ENCODE peak calls at places on chromosomes 11 and 22, in ten cellular contexts. Y is PC-3, F is HCT116, U is SJSA1, T is psoas muscle, W is IMR-90, Z is ascending aorta, M is testis, K is pancreas, Q is left ventricle myocardium inferior. R is an unnamed sample.

GRCh38 chr22:36026741-36027140 is 1.9 kb downstream of the RBFOX2 start:
- DNase-seq in Q (no peak), U (peak; percentile 54), T (no peak), K (no peak), Z (peak; percentile 28), Y (peak; percentile 30), W (peak; percentile 60), F (no peak), M (peak; percentile 21), R (no peak)

GRCh38 chr22:35376728-35377472 is 4.0 kb upstream of the HMOX1 start:
- DNase-seq in T (peak; percentile 92), U (peak; percentile 97), F (peak; percentile 83), Z (peak; percentile 98), K (peak; percentile 75), Y (peak; percentile 94), W (peak; percentile 99), Q (peak; percentile 89), M (peak; percentile 95), R (peak; percentile 95)

GRCh38 chr11:35946766-35947165 is 2.9 kb downstream of the LDLRAD3 start:
- DNase-seq in F (no peak), U (no peak), M (no peak), W (no peak), Q (no peak), T (no peak), Z (no peak), Y (no peak), K (no peak), R (no peak)

GRCh38 chr11:131584694-131585592 is 214.5 kb downstream of the NTM start:
- DNase-seq in T (no peak), M (peak; percentile 28), K (no peak), Y (no peak), U (no peak), Z (no peak), W (no peak), Q (peak; percentile 15), F (no peak), R (no peak)

GRCh38 chr11:19025799-19026406 is 34.6 kb downstream of the MRGPRX2 start:
- DNase-seq in K (no peak), M (no peak), T (no peak), Q (no peak), Z (no peak), U (no peak), F (no peak), W (peak; percentile 1), Y (peak; percentile 9), R (no peak)

GRCh38 chr11:61701298-61701993 is 21.3 kb downstream of the DAGLA start:
- DNase-seq in W (peak; percentile 16), U (no peak), F (peak; percentile 22), K (no peak), Q (no peak), Y (peak; percentile 38), M (peak; percentile 25), T (no peak), Z (no peak), R (no peak)

GRCh38 chr22:49502126-49502826 is 325.4 kb downstream of the BRD1 start:
- DNase-seq in Y (peak; percentile 78), Z (no peak), T (no peak), F (peak; percentile 68), U (no peak), Q (no peak), K (no peak), M (no peak), W (no peak), R (no peak)

GRCh38 chr11:12076840-12077534 is 33.4 kb upstream of the MICAL2 start:
- DNase-seq in U (peak; percentile 19), K (no peak), W (no peak), Y (no peak), M (no peak), F (no peak), Q (no peak), Z (peak; percentile 78), T (no peak), R (no peak)

GRCh38 chr22:30222321-30222720 is 24.2 kb downstream of the LIF start:
- DNase-seq in Z (no peak), Y (no peak), M (no peak), Q (no peak), W (no peak), T (no peak), F (no peak), K (no peak), U (no peak), R (no peak)

GRCh38 chr22:41929158-41929896 is 2.7 kb upstream of the TNFRSF13C start:
- DNase-seq in F (no peak), Y (no peak), Q (no peak), U (no peak), Z (no peak), K (no peak), M (no peak), W (no peak), T (no peak), R (no peak)

GRCh38 chr11:94525933-94526332 is 13.7 kb downstream of the C11orf97 start:
- DNase-seq in U (peak; percentile 27), F (no peak), M (peak; percentile 89), Q (peak; percentile 66), Y (peak; percentile 48), T (peak; percentile 40), K (peak; percentile 80), Z (peak; percentile 76), W (peak; percentile 74), R (no peak)

GRCh38 chr11:83367745-83368144 is 81.6 kb upstream of the CCDC90B start:
- DNase-seq in Z (no peak), K (no peak), T (no peak), M (no peak), Q (no peak), W (no peak), Y (no peak), F (no peak), U (no peak), R (no peak)

GRCh38 chr11:36141595-36141994 is 147.6 kb downstream of the COMMD9 start:
- DNase-seq in F (no peak), W (no peak), Y (no peak), K (no peak), U (no peak), Z (no peak), M (no peak), T (no peak), Q (no peak), R (no peak)

GRCh38 chr11:111707039-111707690 is 59.0 kb downstream of the PPP2R1B start:
- DNase-seq in F (no peak), Y (peak; percentile 26), K (no peak), U (peak; percentile 10), Q (peak; percentile 53), Z (no peak), T (peak; percentile 56), W (peak; percentile 95), M (peak; percentile 51), R (no peak)

GRCh38 chr11:45079943-45080719 is 66.3 kb upstream of the PRDM11 start:
- DNase-seq in W (no peak), Q (no peak), U (no peak), M (no peak), Z (no peak), K (no peak), Y (no peak), F (no peak), T (no peak), R (no peak)

GRCh38 chr11:74460481-74461154 is 6.7 kb downstream of the KCNE3 start:
- DNase-seq in Z (peak; percentile 41), T (no peak), U (no peak), F (no peak), Q (no peak), M (no peak), K (no peak), Y (peak; percentile 34), W (peak; percentile 51), R (no peak)
- H3K27ac ChIP-seq in Z (no peak overlapping the region), T (no peak overlapping the region), U (no peak overlapping the region), F (no peak overlapping the region), Q (peak overlapping the region; percentile 79), M (no peak overlapping the region), K (peak overlapping the region; percentile 81), Y (no peak overlapping the region), W (peak overlapping the region; percentile 20), R (no peak overlapping the region)

DNA sequence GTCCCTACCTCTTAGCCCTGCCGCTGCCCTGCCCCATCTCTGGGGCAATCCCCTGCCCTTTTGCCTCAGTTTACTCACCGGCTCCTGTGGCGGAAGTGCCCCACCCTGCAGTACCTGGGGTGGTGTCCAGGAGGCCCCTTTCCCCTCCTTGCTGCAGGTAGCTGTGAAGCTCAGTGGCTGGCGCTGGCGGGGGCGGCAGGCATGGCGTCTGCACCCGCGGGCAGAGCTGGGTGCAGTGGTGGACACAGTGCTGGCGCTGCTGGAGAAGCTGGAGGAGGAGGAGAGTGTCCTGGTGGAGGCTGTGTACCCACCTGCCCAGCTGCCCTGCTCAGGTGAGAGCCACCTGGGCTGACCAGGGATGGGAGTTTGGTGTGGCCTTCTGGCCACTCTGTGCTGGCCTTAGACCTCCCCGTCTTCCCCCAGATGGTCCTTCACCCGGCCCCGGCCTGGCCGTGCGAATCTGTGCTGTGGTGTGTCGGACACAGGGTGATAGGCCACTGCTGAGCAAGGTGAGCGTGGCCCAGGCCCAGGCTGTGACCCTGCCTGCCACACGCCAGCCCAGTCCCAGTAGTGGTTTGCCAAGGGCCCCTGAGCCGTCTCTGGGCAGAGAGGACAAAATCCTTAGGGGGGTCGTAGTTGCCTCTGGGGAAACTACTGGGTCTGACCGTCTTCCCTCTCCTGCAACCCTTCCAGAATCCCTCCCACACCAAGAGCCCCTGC is 4.0 kb downstream of the CARNS1 start:
- DNase-seq in W (no peak), T (no peak), Y (no peak), F (no peak), K (no peak), Z (no peak), M (no peak), Q (no peak), U (no peak), R (no peak)
- H3K4me1 ChIP-seq in W (peaks cover 5% of the 10 kb centered on the region), T (peaks cover 47% of the 10 kb centered on the region), Y (peaks cover 13% of the 10 kb centered on the region), F (peaks cover 23% of the 10 kb centered on the region), K (no peaks in the 10 kb centered on the region), Z (peaks cover 9% of the 10 kb centered on the region), M (peaks cover 11% of the 10 kb centered on the region), Q (peaks cover 61% of the 10 kb centered on the region), U (peaks cover 26% of the 10 kb centered on the region), R (peaks cover 3% of the 10 kb centered on the region)

GRCh38 chr11:9170450-9170849 is 79.1 kb upstream of the SCUBE2 start:
- DNase-seq in U (no peak), K (no peak), Q (no peak), W (peak; percentile 82), Y (no peak), Z (no peak), F (no peak), M (no peak), T (peak; percentile 18), R (no peak)
- H3K36me3 ChIP-seq in U (peaks cover 16% of the 10 kb centered on the region), K (no peaks in the 10 kb centered on the region), Q (peaks cover 60% of the 10 kb centered on the region), W (peaks cover 19% of the 10 kb centered on the region), Y (peaks cover 3% of the 10 kb centered on the region), Z (peaks cover 28% of the 10 kb centered on the region), F (peaks cover 8% of the 10 kb centered on the region), M (no peaks in the 10 kb centered on the region), T (peaks cover 55% of the 10 kb centered on the region), R (peaks cover 45% of the 10 kb centered on the region)

DNA sequence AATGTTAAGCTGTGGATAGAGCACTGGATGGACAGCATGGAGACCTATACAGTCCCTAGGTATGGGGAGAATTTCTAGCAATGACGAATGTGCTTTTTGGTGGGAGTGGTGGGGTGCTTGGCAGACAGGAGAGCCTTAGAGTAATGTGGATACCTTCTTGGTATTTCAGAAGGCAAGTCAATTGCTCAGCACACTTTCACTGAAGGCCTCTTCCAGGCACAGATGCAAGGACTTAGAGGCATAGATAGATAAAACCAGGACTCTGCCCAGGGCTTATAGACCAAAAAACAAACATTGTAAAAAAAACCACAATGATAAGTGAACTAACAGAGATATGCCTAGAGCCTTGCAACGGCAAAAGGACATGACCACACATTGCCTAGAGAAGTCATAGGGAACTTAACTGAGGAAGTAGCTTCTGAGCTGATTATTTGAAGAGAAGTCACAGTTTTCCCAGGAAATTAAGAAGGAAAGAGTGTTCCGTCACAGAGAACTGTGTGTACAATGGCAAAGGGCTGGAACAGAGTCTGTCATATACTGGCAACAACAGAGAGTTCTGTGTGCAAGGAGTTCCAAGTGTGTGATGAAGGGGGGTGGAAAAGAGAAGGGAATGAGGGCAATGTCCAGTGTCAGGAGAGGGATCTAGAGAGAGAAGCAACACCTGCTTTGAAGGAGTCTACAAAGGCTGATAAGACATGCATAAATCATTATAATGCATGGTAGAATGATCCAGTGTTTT is 65.9 kb upstream of the PICALM start:
- DNase-seq in Y (peak; percentile 55), F (no peak), Z (no peak), M (no peak), W (no peak), K (no peak), U (no peak), T (no peak), Q (no peak), R (no peak)
- H3K27ac ChIP-seq in Y (no peak overlapping the region), F (no peak overlapping the region), Z (no peak overlapping the region), M (no peak overlapping the region), W (no peak overlapping the region), K (no peak overlapping the region), U (no peak overlapping the region), T (no peak overlapping the region), Q (peak overlapping the region; percentile 56), R (no peak overlapping the region)

R was measured in RWPE2.